ENCODE peak calls at places on chromosome 20, in nine cellular contexts. P is AG10803; J is testis; I is lower leg skin; T is choroid plexus epithelial cell; V is brain microvascular endothelial cell; Y is CD4-positive, alpha-beta memory T cell; L is epithelial cell of esophagus; F is astrocyte of the cerebellum. G is an unnamed sample.

GRCh38 chr20:63483834-63484233 is 11.4 kb upstream of the KCNQ2 start:
- DNase-seq in P (no peak), J (no peak), I (no peak), T (no peak), V (no peak), Y (no peak), L (no peak), F (no peak), G (no peak)

GRCh38 chr20:62413896-62414481 is 6.9 kb upstream of the CABLES2 start:
- DNase-seq in P (no peak), J (no peak), I (no peak), T (no peak), V (no peak), Y (no peak), L (no peak), F (no peak), G (no peak)

GRCh38 chr20:58137651-58138265 is 90.7 kb downstream of the ANKRD60 start:
- DNase-seq in P (no peak), J (no peak), I (peak; percentile 2), T (no peak), V (no peak), Y (no peak), L (no peak), F (no peak), G (no peak)

GRCh38 chr20:50385733-50386640 is 124.2 kb upstream of the PTPN1 start:
- DNase-seq in P (no peak), J (no peak), I (no peak), T (peak; percentile 38), V (no peak), Y (peak; percentile 83), L (no peak), F (no peak), G (no peak)

GRCh38 chr20:19431308-19431685 is 218.9 kb downstream of the SLC24A3 start:
- DNase-seq in P (no peak), J (no peak), I (no peak), T (no peak), V (no peak), Y (no peak), L (no peak), F (no peak), G (no peak)

GRCh38 chr20:3103369-3104032 is 19.0 kb upstream of the AVP start:
- DNase-seq in P (no peak), J (no peak), I (no peak), T (no peak), V (no peak), Y (no peak), L (peak; percentile 57), F (no peak), G (no peak)

GRCh38 chr20:9660236-9660868 is 146.0 kb downstream of the LAMP5 start:
- DNase-seq in P (peak; percentile 11), J (peak; percentile 23), I (no peak), T (peak; percentile 4), V (no peak), Y (no peak), L (peak; percentile 52), F (peak; percentile 11), G (no peak)

GRCh38 chr20:5160882-5161281 is 34.1 kb downstream of the CDS2 start:
- DNase-seq in P (no peak), J (no peak), I (no peak), T (peak; percentile 13), V (no peak), Y (no peak), L (no peak), F (no peak), G (no peak)

GRCh38 chr20:1943267-1944002 is 48.2 kb downstream of the SIRPA start:
- DNase-seq in P (peak; percentile 76), J (no peak), I (peak; percentile 93), T (no peak), V (no peak), Y (no peak), L (peak; percentile 94), F (no peak), G (no peak)

GRCh38 chr20:46004813-46005505 is 3.7 kb upstream of the MMP9 start:
- DNase-seq in P (no peak), J (no peak), I (no peak), T (no peak), V (no peak), Y (peak; percentile 57), L (peak; percentile 85), F (no peak), G (no peak)

GRCh38 chr20:55166063-55166462 is 690.7 kb downstream of the DOK5 start:
- DNase-seq in P (no peak), J (no peak), I (no peak), T (no peak), V (no peak), Y (no peak), L (no peak), F (peak; percentile 39), G (no peak)

GRCh38 chr20:13102237-13102636 is 93.5 kb downstream of the SPTLC3 start:
- DNase-seq in P (no peak), J (no peak), I (no peak), T (peak; percentile 5), V (no peak), Y (no peak), L (no peak), F (no peak), G (no peak)

GRCh38 chr20:46070215-46070910 is 19.4 kb downstream of the NCOA5 start:
- DNase-seq in P (peak; percentile 66), J (no peak), I (no peak), T (peak; percentile 89), V (peak; percentile 88), Y (no peak), L (no peak), F (peak; percentile 60), G (no peak)

GRCh38 chr20:40160151-40160550 is 528.9 kb downstream of the MAFB start:
- DNase-seq in P (peak; percentile 65), J (peak; percentile 80), I (peak; percentile 42), T (peak; percentile 82), V (peak; percentile 32), Y (no peak), L (peak; percentile 73), F (peak; percentile 5), G (no peak)

GRCh38 chr20:13022401-13023170 is 13.8 kb downstream of the SPTLC3 start:
- DNase-seq in P (peak; percentile 83), J (no peak), I (no peak), T (peak; percentile 84), V (peak; percentile 73), Y (no peak), L (peak; percentile 61), F (no peak), G (no peak)

GRCh38 chr20:35971981-35972380 is 3.6 kb downstream of the CNBD2 start:
- DNase-seq in P (no peak), J (no peak), I (no peak), T (no peak), V (no peak), Y (no peak), L (no peak), F (no peak), G (no peak)

GRCh38 chr20:22523499-22524392 is 60.6 kb downstream of the FOXA2 start:
- DNase-seq in P (no peak), J (no peak), I (no peak), T (no peak), V (no peak), Y (no peak), L (peak; percentile 44), F (no peak), G (no peak)

GRCh38 chr20:3889489-3890409 is 562 bp downstream of the PANK2 start:
- DNase-seq in P (no peak), J (peak; percentile 62), I (peak; percentile 43), T (no peak), V (no peak), Y (peak; percentile 26), L (no peak), F (no peak), G (no peak)

GRCh38 chr20:53611449-53611894 is 17.8 kb upstream of the ZNF217 start:
- DNase-seq in P (peak; percentile 99), J (peak; percentile 26), I (peak; percentile 58), T (peak; percentile 99), V (peak; percentile 95), Y (no peak), L (peak; percentile 88), F (peak; percentile 97), G (no peak)

GRCh38 chr20:60957621-60958020 is 294.4 kb upstream of the CDH4 start:
- DNase-seq in P (no peak), J (no peak), I (no peak), T (no peak), V (no peak), Y (no peak), L (no peak), F (no peak), G (no peak)

DNA sequence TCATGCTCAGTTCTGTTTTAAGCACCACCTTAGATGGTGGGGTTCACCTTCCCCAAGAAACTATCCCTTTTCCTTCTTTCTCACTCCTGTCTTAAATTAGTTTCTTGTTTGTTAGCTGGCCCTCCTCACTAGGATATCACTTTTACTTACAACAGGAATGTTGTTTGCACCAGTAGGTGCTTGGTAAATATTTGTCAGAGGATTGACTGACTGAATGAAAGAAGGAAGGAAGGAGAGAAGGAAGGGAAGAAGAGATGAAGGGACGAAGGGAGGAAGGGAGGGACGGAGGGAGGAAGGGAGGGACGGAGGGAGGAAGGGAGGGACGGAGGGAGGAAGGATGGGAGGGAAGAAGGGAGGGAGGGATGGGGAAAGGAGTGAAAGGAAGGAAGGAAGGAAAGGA is 543 bp upstream of the KCNK15 start:
- DNase-seq in P (no peak), J (no peak), I (no peak), T (no peak), V (no peak), Y (no peak), L (no peak), F (no peak), G (no peak)
- H3K4me3 ChIP-seq in P (no peak overlapping the region), J (no peak overlapping the region), I (no peak overlapping the region), T (no peak overlapping the region), V (no peak overlapping the region), Y (no peak overlapping the region), L (no peak overlapping the region), F (no peak overlapping the region), G (peak overlapping the region; percentile 76)

GRCh38 chr20:41329435-41330342 is 10.9 kb upstream of the LPIN3 start:
- DNase-seq in P (peak; percentile 99), J (peak; percentile 71), I (peak; percentile 82), T (peak; percentile 95), V (peak; percentile 98), Y (peak; percentile 50), L (peak; percentile 95), F (peak; percentile 73), G (peak; percentile 80)
- H3K4me3 ChIP-seq in P (peak overlapping the region; percentile 33), J (no peak overlapping the region), I (no peak overlapping the region), T (no peak overlapping the region), V (no peak overlapping the region), Y (no peak overlapping the region), L (no peak overlapping the region), F (no peak overlapping the region), G (peak overlapping the region; percentile 21)

GRCh38 chr20:52031206-52031573 is 160.4 kb downstream of the ZFP64 start:
- DNase-seq in P (peak; percentile 88), J (no peak), I (no peak), T (no peak), V (no peak), Y (no peak), L (no peak), F (no peak), G (no peak)
- H3K4me3 ChIP-seq in P (no peak overlapping the region), J (no peak overlapping the region), I (no peak overlapping the region), T (no peak overlapping the region), V (no peak overlapping the region), Y (no peak overlapping the region), L (no peak overlapping the region), F (no peak overlapping the region), G (no peak overlapping the region)

DNA sequence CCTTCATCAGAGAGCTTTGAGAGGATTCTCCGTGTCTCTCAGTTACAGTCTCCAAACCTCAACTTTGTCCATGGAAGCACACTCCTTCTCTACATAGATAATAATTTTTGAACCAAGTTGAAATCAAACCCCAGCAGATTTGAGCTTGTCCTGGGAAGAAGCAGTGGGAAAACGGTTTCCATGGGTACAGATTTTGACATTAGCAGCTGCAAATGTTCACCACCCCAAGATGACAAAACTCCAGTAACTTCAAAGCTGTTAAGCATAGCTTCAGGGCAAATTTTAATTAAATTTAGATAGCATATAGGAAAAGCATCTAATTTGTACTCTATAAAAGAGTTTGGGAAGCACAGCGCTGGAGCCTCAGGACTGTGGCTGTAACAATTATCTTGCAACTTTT is 240.8 kb downstream of the BMP7 start:
- DNase-seq in P (no peak), J (no peak), I (no peak), T (no peak), V (no peak), Y (no peak), L (no peak), F (no peak), G (no peak)
- H3K4me3 ChIP-seq in P (no peak overlapping the region), J (no peak overlapping the region), I (no peak overlapping the region), T (no peak overlapping the region), V (no peak overlapping the region), Y (no peak overlapping the region), L (no peak overlapping the region), F (no peak overlapping the region), G (no peak overlapping the region)